ENCODE peak calls at places on chromosome 1, in eight cellular contexts. N, E, Q, G, P, X, J and Z are unnamed samples.

GRCh38 chr1:101683136-101683535 is 313.6 kb downstream of the OLFM3 start:
- DNase-seq in N (no peak), E (no peak), Q (no peak), G (no peak), P (no peak), X (no peak), J (no peak), Z (no peak)

GRCh38 chr1:90133133-90133532 is 138.2 kb downstream of the ZNF326 start:
- DNase-seq in N (no peak), E (no peak), Q (no peak), G (no peak), P (peak; percentile 16), X (peak; percentile 20), J (peak; percentile 15), Z (peak; percentile 11)

GRCh38 chr1:110049801-110050601 is 15.6 kb downstream of the STRIP1 start:
- DNase-seq in N (no peak), E (no peak), Q (no peak), G (no peak), P (no peak), X (no peak), J (no peak), Z (no peak)

GRCh38 chr1:4120557-4121292 is 220.7 kb upstream of the C1orf174 start:
- DNase-seq in N (no peak), E (no peak), Q (no peak), G (no peak), P (no peak), X (no peak), J (no peak), Z (no peak)

GRCh38 chr1:190172636-190173410 is 304.8 kb downstream of the BRINP3 start:
- DNase-seq in N (no peak), E (no peak), Q (no peak), G (no peak), P (no peak), X (no peak), J (no peak), Z (no peak)

GRCh38 chr1:226973898-226974543 is 33.9 kb downstream of the COQ8A start:
- DNase-seq in N (peak; percentile 52), E (no peak), Q (no peak), G (peak; percentile 80), P (peak; percentile 40), X (peak; percentile 37), J (no peak), Z (no peak)

GRCh38 chr1:232422901-232423300 is 207.0 kb downstream of the SIPA1L2 start:
- DNase-seq in N (no peak), E (no peak), Q (no peak), G (no peak), P (peak; percentile 25), X (peak; percentile 56), J (no peak), Z (no peak)

GRCh38 chr1:227437495-227438008 is 119.3 kb upstream of the CDC42BPA start:
- DNase-seq in N (no peak), E (no peak), Q (no peak), G (no peak), P (peak; percentile 73), X (peak; percentile 82), J (peak; percentile 68), Z (peak; percentile 31)

DNA sequence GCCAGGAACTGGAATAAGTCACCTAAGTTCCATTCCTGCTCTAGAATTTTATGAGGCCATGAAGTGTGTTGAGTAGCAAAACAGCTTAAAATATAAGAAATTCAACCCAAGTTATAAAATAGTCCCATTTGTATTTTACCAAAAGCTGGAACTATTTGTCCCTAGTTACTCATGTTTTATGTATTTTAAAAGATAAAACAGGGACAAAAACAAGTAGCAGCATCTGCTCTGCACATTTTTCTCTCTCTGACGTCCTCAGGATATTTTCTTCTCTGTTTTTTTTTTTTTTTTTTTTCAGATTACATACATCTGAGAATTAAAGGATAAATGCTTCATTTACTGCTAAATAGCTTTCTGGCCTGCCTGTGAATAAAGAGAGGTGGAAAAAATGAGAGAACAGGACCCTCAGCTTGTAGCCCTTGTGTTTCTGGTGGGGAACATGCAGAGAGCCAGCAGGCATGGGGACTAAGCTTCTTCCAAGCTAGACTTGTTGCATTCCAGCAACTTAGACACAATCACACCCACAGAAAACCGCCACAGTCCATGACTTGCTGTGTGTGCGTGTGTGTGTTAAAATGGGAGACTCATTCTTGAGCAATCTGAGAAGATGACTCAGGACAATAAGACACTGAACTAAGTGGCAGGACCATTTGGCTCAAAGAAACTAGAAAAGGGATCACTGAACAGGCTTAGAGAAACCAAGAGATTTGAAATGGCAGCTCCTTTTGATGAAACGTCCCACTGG is 77.8 kb downstream of the HLX start:
- DNase-seq in N (no peak), E (no peak), Q (no peak), G (peak; percentile 16), P (peak; percentile 99), X (peak; percentile 88), J (peak; percentile 62), Z (peak; percentile 87)
- H3K4me3 ChIP-seq in N (no peak overlapping the region), E (no peak overlapping the region), Q (no peak overlapping the region), G (no peak overlapping the region), P (peak overlapping the region; percentile 39), X (no peak overlapping the region), J (no peak overlapping the region), Z (no peak overlapping the region)

DNA sequence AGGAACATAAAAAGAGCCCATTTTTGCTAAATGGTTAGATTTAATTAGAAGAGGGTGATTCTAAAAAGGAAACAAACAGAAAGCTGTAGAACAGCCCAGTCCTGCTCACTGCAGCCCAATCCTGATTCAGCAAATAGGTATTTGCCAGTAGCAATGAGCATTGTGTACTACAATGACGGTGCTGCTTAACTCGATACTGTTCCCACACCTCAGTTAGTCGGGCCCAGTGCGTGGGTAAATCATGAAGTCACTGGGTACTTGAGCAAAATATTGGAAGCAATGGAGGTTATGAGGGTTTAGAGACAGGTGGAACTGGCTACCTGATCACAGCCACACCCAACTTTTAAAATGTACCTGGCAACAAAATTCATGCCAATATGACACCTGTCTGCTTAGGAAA is 101.5 kb upstream of the ADGRL2 start:
- DNase-seq in N (no peak), E (no peak), Q (peak; percentile 77), G (no peak), P (peak; percentile 85), X (peak; percentile 72), J (peak; percentile 9), Z (peak; percentile 80)
- H3K27ac ChIP-seq in N (no peak overlapping the region), E (no peak overlapping the region), Q (peak overlapping the region; percentile 98), G (no peak overlapping the region), P (peak overlapping the region; percentile 49), X (no peak overlapping the region), J (no peak overlapping the region), Z (peak overlapping the region; percentile 35)

DNA sequence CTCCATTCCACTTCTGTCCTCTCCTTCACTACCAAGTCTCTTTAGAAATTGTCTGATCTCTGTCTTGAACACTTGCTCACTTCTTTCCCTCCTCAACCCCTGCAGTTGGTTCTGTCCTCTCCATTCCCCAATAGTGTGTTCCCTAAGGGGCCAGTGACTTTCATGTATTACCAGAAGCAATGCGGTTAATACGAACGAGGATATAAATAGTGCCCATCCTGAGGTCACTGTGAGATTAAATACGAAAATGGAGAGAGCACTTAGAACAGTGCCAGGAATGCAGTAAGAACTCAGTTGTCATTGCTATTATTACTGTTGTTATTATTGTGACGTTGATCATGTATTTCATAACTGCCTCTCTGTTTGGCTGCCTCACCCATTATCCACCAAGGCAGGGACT is 53.0 kb upstream of the ARTN start:
- DNase-seq in N (no peak), E (no peak), Q (no peak), G (no peak), P (no peak), X (no peak), J (no peak), Z (no peak)
- H3K4me3 ChIP-seq in N (no peak overlapping the region), E (no peak overlapping the region), Q (no peak overlapping the region), G (no peak overlapping the region), P (no peak overlapping the region), X (no peak overlapping the region), J (no peak overlapping the region), Z (no peak overlapping the region)

DNA sequence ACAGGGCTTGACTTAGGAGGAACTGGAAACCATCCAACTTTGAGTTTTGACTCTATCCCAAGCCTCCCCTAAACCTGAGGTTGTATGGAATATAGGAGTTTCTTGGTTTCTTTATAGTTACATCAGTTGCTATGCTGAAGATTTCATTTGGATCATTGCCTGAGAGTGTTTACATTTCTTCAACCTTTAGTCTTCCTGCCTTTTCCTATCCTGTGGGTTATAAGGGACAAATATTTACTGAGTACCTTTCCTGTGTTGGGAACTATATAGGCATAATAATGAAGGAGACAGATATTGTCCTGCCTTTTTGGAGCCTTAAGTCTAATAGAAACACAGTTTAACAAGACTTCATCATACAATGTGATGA is 17.1 kb downstream of the TCEANC2 start:
- DNase-seq in N (no peak), E (no peak), Q (no peak), G (no peak), P (peak; percentile 6), X (peak; percentile 41), J (no peak), Z (no peak)
- H3K27ac ChIP-seq in N (no peak overlapping the region), E (no peak overlapping the region), Q (no peak overlapping the region), G (no peak overlapping the region), P (no peak overlapping the region), X (no peak overlapping the region), J (no peak overlapping the region), Z (no peak overlapping the region)

DNA sequence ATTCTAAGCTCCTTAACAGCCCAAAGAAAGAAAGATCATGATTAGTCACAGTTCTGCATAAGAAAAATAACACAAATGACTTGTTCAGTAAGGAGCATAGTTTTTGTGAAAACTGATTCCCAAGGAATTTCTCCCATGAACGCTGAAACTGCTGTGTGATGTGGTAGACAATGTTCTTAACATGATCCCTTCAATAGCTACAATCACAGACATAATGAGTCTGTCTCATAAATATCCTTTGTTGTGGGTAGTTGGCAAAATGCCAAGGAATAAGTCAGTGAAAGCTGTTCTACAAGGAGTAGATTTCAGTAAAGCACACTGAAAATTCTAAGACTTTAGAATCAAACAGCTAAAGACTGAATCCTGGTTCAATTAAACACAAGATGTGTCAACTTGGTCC is 404.8 kb downstream of the HLX start:
- DNase-seq in N (no peak), E (no peak), Q (no peak), G (no peak), P (peak; percentile 49), X (peak; percentile 88), J (peak; percentile 55), Z (no peak)
- H3K4me3 ChIP-seq in N (no peak overlapping the region), E (no peak overlapping the region), Q (no peak overlapping the region), G (no peak overlapping the region), P (no peak overlapping the region), X (no peak overlapping the region), J (no peak overlapping the region), Z (no peak overlapping the region)

DNA sequence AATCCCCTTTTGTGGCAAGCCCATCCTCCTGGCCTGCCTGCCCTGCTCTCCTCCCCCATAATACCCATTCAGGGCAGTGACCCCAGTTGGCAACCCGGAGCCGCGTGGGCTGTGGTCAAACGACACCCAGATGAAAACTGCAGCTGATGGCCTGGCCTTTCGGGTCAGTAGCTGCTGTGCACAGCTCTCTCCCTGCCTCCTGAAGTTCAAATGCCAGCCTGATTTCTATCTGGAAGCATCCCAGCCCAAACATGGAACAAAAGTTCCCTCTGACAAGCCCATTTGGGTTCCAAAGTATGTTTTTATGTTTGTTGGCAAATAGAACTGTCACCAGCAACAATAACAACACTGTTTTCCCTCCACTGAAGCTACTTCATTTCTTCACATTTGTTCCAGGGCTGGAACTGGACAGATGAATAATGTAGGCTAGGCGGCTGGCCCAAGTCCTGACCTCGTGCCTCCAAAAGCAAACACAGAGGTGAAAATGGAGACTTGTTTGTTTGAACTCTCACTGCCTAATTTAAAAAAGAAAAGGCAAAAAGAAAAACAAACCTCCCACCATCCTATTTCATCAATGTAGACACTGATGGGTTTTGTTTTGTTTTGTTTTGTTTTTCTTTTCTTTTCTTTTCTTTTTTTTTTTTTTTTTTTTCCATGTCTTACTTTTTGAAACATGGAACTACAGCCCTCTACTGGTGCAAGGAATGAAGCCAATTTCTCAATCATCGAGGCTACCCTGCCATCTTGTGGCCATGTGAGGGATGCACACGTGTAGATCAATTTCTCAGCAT is 179.0 kb downstream of the ADSS2 start:
- DNase-seq in N (peak; percentile 57), E (peak; percentile 63), Q (peak; percentile 77), G (peak; percentile 77), P (peak; percentile 85), X (peak; percentile 95), J (peak; percentile 88), Z (peak; percentile 77)
- H3K27ac ChIP-seq in N (peak overlapping the region; percentile 43), E (peak overlapping the region; percentile 31), Q (peak overlapping the region; percentile 14), G (peak overlapping the region; percentile 42), P (peak overlapping the region; percentile 81), X (no peak overlapping the region), J (peak overlapping the region; percentile 33), Z (no peak overlapping the region)